ENCODE peak calls at places on chromosome 13, in ten cellular contexts. G is iPS-NIHi11, L is HTR-8/SVneo, E is mammary epithelial cell, K is RWPE1, N is activated gamma-delta T cell, V is naive B cell, R is ACHN, W is ureter, F is EL. P is an unnamed sample.

GRCh38 chr13:30158774-30159445 is 148.4 kb downstream of the KATNAL1 start:
- DNase-seq in E (no peak), K (peak; percentile 6), V (no peak), F (peak; percentile 88), R (peak; percentile 83), W (no peak), N (no peak), L (peak; percentile 24), G (no peak), P (peak; percentile 35)

GRCh38 chr13:19818223-19818842 is 35.6 kb upstream of the PSPC1 start:
- DNase-seq in E (no peak), R (peak; percentile 2), L (no peak), V (peak; percentile 5), N (peak; percentile 15), W (peak; percentile 52), F (no peak), G (peak; percentile 89), K (no peak), P (no peak)

GRCh38 chr13:30334663-30335386 is 27.5 kb upstream of the KATNAL1 start:
- DNase-seq in R (peak; percentile 46), K (no peak), V (no peak), G (peak; percentile 53), W (no peak), F (peak; percentile 29), N (no peak), L (no peak), E (no peak), P (no peak)

GRCh38 chr13:69817333-69817732 is 290.3 kb upstream of the ATXN8OS start:
- DNase-seq in E (no peak), N (no peak), W (no peak), F (no peak), G (no peak), V (no peak), R (no peak), L (no peak), K (no peak), P (no peak)

GRCh38 chr13:112962396-112962795 is 6.6 kb upstream of the MCF2L start:
- DNase-seq in G (no peak), W (no peak), F (no peak), L (no peak), V (no peak), N (no peak), R (no peak), K (no peak), E (no peak), P (no peak)

GRCh38 chr13:31100721-31101120 is 61.0 kb downstream of the HSPH1 start:
- DNase-seq in K (no peak), V (no peak), L (no peak), E (no peak), N (no peak), W (no peak), G (no peak), R (no peak), F (no peak), P (no peak)

GRCh38 chr13:111317571-111318360 is 2.7 kb upstream of the TEX29 start:
- DNase-seq in F (no peak), W (peak; percentile 8), E (no peak), K (no peak), L (no peak), R (no peak), V (no peak), G (no peak), N (no peak), P (no peak)

GRCh38 chr13:72504026-72504925 is 223.2 kb downstream of the MZT1 start:
- DNase-seq in G (no peak), R (peak; percentile 0), L (no peak), W (no peak), E (no peak), V (no peak), K (no peak), F (peak; percentile 29), N (no peak), P (no peak)

GRCh38 chr13:97875218-97875617 is 78.3 kb upstream of the IPO5 start:
- DNase-seq in N (no peak), R (no peak), G (no peak), L (no peak), K (no peak), E (no peak), V (no peak), F (no peak), W (no peak), P (no peak)

GRCh38 chr13:111474136-111475002 is 153.9 kb downstream of the TEX29 start:
- DNase-seq in V (no peak), K (peak; percentile 71), R (peak; percentile 47), E (peak; percentile 19), N (no peak), F (peak; percentile 38), L (peak; percentile 57), G (peak; percentile 82), W (no peak), P (peak; percentile 1)

GRCh38 chr13:45047394-45048328 is 58.3 kb downstream of the GPALPP1 start:
- DNase-seq in R (peak; percentile 79), G (peak; percentile 83), K (peak; percentile 82), W (peak; percentile 83), E (peak; percentile 77), V (peak; percentile 61), N (no peak), F (peak; percentile 83), L (peak; percentile 66), P (no peak)

GRCh38 chr13:49859568-49859967 is 67.1 kb upstream of the KPNA3 start:
- DNase-seq in N (no peak), L (peak; percentile 35), E (peak; percentile 65), W (no peak), F (peak; percentile 98), K (peak; percentile 55), V (no peak), G (no peak), R (peak; percentile 37), P (peak; percentile 88)

GRCh38 chr13:74573654-74574053 is 439.4 kb upstream of the KLF12 start:
- DNase-seq in R (no peak), W (no peak), V (no peak), N (no peak), E (no peak), K (no peak), F (no peak), G (peak; percentile 26), L (no peak), P (no peak)

GRCh38 chr13:34255695-34256094 is 437.7 kb downstream of the RFC3 start:
- DNase-seq in W (no peak), L (no peak), E (no peak), K (no peak), N (no peak), V (no peak), F (no peak), R (no peak), G (no peak), P (no peak)

GRCh38 chr13:113937497-113938140 is 36.3 kb downstream of the C13orf46 start:
- DNase-seq in F (no peak), W (no peak), L (no peak), N (no peak), R (no peak), K (no peak), V (no peak), E (no peak), G (no peak), P (no peak)

GRCh38 chr13:80862466-80862865 is 521.5 kb upstream of the SPRY2 start:
- DNase-seq in F (no peak), V (no peak), N (no peak), L (no peak), W (no peak), G (no peak), E (no peak), K (no peak), R (no peak), P (no peak)

P was measured in HS-27A.